ENCODE peak calls at places on chromosome 10, in four cellular contexts. W is HepG2, L is HCT116, V is K562. U is an unnamed sample.

GRCh38 chr10:113854757-113855626 is 531 bp downstream of the NHLRC2 start:
- DNase-seq in W (peak; percentile 23), L (peak; percentile 31), V (peak; percentile 65), U (peak; percentile 83)

GRCh38 chr10:131178956-131179355 is 132.6 kb downstream of the TCERG1L start:
- DNase-seq in W (no peak), L (no peak), V (no peak), U (no peak)

GRCh38 chr10:70866424-70866823 is 21.9 kb downstream of the PCBD1 start:
- DNase-seq in W (no peak), L (no peak), V (no peak), U (no peak)

GRCh38 chr10:101682172-101682825 is 12.7 kb downstream of the FBXW4 start:
- DNase-seq in W (no peak), L (no peak), V (no peak), U (no peak)

GRCh38 chr10:28393956-28394568 is 91.2 kb upstream of the MPP7 start:
- DNase-seq in W (peak; percentile 49), L (peak; percentile 69), V (peak; percentile 62), U (peak; percentile 69)

GRCh38 chr10:36670616-36671402 is 454.6 kb upstream of the ANKRD30A start:
- DNase-seq in W (no peak), L (no peak), V (no peak), U (no peak)

GRCh38 chr10:132005147-132005546 is 23.4 kb upstream of the BNIP3 start:
- DNase-seq in W (no peak), L (no peak), V (no peak), U (no peak)

GRCh38 chr10:6170638-6171037 is 32.1 kb upstream of the PFKFB3 start:
- DNase-seq in W (no peak), L (no peak), V (no peak), U (no peak)

GRCh38 chr10:3045471-3046209 is 21.7 kb upstream of the PFKP start:
- DNase-seq in W (peak; percentile 27), L (no peak), V (peak; percentile 91), U (peak; percentile 67)

GRCh38 chr10:43122096-43122495 is 16.1 kb upstream of the CSGALNACT2 start:
- DNase-seq in W (no peak), L (no peak), V (no peak), U (no peak)

GRCh38 chr10:53716156-53716555 is 943.6 kb upstream of the MBL2 start:
- DNase-seq in W (no peak), L (no peak), V (no peak), U (no peak)

DNA sequence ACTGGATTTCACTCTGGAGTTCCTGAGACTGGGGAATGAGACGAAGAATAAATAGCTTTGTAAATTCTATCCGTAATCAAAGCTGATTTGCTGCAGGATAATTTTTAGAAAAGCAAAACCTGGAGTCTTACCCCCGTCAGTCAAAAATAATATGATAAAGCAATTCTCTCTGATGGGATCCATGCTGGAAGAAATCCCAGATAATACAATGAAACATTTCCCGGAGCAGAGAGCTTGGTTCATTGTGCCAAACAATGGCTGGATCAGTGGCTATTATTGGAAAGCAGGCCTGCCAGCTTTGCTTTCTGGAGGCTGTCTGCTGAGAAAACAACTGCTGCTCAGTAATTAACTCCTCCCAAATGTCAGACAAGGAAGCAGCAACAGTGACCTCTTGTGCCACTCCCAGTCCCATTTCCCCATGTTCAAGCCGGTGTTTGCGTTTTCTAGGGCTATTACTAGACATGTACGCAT is 609.4 kb upstream of the PCDH15 start:
- DNase-seq in W (no peak), L (no peak), V (no peak), U (peak; percentile 51)
- TF ChIP-seq ZBTB33 in W (no peak), L (no peak), V (no peak), U (no peak)

GRCh38 chr10:95181731-95182130 is 12.3 kb upstream of the ACSM6 start:
- DNase-seq in W (peak; percentile 17), L (no peak), V (no peak), U (no peak)
- TF ChIP-seq JUND in W (no peak), L (no peak), V (no peak), U (no peak)

DNA sequence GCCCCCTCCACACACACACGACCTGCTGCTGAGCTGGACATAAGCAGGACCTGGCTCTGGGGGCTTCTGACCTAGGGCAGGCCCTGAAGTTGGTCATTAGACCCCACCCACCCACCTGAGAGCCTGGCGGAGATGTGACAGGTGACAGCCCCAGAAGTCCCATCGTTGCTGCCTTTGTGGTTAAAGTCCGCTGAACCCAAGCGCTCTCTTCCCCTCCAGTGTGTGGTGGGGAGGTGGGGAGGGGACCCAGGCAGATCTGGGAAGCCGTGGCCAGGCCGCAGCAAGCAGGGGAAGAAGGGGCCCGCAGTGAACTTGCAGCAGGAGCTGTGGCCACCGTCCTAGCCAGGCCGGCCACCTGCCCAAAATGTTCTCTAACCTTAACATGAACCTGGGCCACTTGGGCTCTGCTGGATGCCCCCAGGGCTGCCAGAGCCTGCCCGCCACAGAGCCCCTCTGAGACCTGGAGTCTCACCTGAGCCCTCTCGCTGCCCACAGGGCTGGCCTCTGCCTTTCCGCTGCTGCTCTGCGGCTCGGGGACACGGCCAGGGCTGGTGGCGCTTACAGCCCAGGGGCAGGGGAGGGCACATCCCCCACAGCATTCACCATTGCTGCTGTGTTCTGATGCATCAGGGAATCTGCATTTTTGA is 65.1 kb downstream of the LHPP start:
- DNase-seq in W (no peak), L (no peak), V (no peak), U (no peak)
- TF ChIP-seq ZBTB33 in W (no peak), L (no peak), V (no peak), U (no peak)

GRCh38 chr10:100562008-100562672 is 26.4 kb downstream of the HIF1AN start:
- DNase-seq in W (peak; percentile 32), L (peak; percentile 74), V (peak; percentile 72), U (peak; percentile 94)
- TF ChIP-seq JUND in W (no peak), L (no peak), V (no peak), U (no peak)

DNA sequence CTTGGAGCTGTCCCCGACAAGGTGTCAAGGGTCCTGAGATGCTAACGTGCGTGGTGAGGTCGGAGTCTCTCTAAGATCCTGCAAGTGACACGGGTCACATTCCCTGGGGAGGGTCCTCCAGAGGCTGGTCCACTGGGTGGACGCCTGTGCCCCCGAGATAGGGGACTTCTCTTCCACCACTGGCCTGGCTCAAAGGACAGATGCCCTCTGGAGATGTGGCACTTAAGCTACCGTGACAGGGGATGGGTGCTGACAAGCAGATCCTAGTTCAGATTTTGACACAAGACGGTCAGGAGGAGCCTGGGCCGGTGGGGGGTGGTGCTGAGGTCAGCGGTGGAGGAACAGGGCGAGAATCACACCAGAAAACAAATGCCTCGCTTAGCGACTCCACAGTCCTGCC is 178.0 kb downstream of the ADARB2 start:
- DNase-seq in W (no peak), L (no peak), V (no peak), U (no peak)
- TF ChIP-seq ZBTB33 in W (no peak), L (no peak), V (no peak), U (no peak)

DNA sequence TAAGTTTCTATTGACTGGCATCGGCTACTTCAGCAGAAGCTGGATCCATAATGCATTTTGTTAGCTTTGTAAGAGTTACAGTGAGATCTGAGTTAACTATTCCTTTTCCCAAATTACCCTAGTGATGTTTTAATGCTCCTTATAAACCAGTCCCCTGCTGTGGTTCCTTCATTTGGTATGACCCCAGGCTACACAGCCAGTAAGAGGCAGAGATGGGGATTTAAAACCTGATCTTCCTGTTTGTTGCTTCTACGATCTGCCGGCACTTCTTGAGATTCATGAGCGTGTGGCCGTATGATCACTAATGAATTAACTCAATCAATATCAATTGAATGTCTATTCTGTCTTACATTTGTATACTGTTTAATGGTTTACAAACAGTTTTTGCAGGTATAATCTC is 86.1 kb downstream of the CACNB2 start:
- DNase-seq in W (no peak), L (no peak), V (no peak), U (no peak)
- TF ChIP-seq JUND in W (no peak), L (no peak), V (no peak), U (no peak)

DNA sequence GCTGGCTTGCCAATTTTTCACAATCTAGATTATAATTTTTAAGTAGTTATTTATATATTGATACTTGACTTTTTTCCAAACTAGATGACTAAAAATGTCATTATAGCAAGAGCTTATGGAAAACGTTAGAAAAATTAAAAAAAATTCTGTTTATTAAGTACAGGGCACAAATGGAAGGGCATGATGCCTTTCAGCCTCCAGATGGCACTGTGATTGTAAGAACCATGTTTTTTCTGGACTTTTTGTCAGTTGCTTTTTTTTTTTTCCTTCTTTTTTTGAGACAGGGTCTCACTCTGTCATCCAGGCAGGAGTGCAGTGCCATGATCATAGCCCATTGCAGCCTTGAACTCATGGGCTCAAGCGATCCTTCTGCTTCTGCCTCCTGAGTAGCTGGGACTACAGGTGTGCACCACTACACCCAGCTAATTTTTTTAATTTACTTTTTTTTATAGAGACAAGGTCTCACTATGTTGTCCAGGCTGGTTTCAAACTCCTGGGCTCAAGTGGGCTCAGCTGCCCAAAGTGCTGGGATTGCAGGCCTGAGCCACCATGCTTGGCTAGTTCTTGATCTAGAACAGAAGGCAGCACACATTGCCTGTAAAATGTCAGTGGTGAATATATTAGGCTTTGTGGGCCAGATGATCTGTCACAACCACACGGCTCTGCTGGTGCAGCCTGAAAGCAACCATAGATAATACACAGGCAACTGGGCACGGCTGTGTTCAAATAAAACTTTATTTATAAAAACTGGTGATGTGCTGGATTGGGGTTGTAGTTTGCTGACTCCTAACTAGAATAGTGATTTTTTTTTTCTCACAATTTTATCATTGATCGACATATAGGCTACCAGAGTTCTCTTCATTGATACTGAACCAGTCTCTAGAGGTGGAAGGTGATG is 27.4 kb downstream of the UCMA start:
- DNase-seq in W (peak; percentile 6), L (peak; percentile 13), V (no peak), U (peak; percentile 44)
- TF ChIP-seq ZBTB33 in W (no peak), L (no peak), V (no peak), U (no peak)

DNA sequence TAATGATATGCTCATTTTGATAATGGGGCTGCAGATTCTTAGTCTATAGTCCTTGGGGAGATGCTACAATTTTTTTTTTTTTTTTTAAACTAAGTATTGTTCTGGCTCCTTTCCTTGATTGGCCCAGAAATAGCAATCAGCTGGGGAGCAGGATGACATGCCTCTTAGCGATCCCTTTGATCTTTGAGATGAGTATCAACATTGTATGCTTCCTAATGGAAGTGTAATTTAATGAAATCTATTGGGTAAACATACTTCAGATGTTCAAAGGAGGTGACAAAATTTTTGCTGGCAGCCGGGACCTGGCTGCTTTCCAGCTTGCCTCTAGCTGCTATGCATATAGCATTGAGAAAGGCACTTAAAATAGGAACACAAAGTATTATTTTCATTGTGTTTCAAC is 43.5 kb downstream of the VTI1A start:
- DNase-seq in W (peak; percentile 97), L (peak; percentile 97), V (no peak), U (peak; percentile 67)
- TF ChIP-seq JUND in W (no peak), L (peak; percentile 99), V (no peak), U (no peak)

GRCh38 chr10:60388116-60388515 is 1.6 kb downstream of the ANK3 start:
- DNase-seq in W (no peak), L (no peak), V (no peak), U (no peak)
- TF ChIP-seq ZBTB33 in W (no peak), L (no peak), V (no peak), U (no peak)

DNA sequence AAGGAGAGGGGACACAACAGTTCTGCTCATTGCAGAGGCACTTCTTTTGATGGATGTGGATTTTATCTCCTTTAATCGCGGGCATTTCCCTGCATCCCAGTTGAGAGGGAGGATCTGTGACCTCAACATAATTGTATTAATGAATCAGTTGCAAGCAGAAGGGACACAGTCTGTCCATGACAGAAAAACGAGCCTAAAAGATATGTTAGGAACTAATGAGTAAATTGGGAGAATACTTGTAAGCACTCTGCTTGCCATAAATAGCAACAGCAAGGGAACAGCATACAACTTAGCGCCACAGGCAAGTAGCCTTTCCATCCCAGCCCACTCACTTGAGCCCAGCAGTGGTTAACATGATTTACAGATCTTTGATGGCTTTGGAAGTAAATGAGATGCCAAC is 37.8 kb downstream of the SORCS1 start:
- DNase-seq in W (no peak), L (no peak), V (no peak), U (peak; percentile 28)
- TF ChIP-seq JUND in W (no peak), L (no peak), V (no peak), U (no peak)